ENCODE peak calls at places on chromosomes 7 and 10, in eight cellular contexts. U is neural progenitor cell, G is GM23248, F is HCT116, Q is PC-3, L is hepatocyte, P is SK-N-SH, I is MM.1S. N is an unnamed sample. For H3K27me3, the result is how much of the 10 kb centered on the place peaks cover.

GRCh38 chr10:21311426-21311825 is 214.1 kb downstream of the SKIDA1 start:
- DNase-seq in F (no peak), G (no peak), L (no peak), P (no peak), I (no peak), U (no peak), Q (no peak), N (no peak)

GRCh38 chr7:94154858-94155257 is 150.7 kb upstream of the BET1 start:
- DNase-seq in I (no peak), Q (no peak), U (no peak), L (no peak), P (no peak), G (peak), F (no peak), N (peak)

GRCh38 chr7:79308176-79308575 is 145.3 kb downstream of the MAGI2 start:
- DNase-seq in L (peak), G (peak), F (peak), I (no peak), Q (peak), U (peak), P (no peak), N (peak)

GRCh38 chr10:122780391-122780790 is 65.3 kb downstream of the CUZD1 start:
- DNase-seq in P (no peak), U (no peak), Q (peak), F (no peak), L (no peak), I (no peak), G (peak), N (no peak)

GRCh38 chr7:129163875-129164544 is 19.5 kb downstream of the TSPAN33 start:
- DNase-seq in I (peak), Q (peak), G (peak), F (peak), L (peak), P (peak), U (peak), N (peak)

GRCh38 chr10:125482108-125482507 is 200.9 kb downstream of the TEX36 start:
- DNase-seq in L (no peak), G (no peak), I (no peak), F (no peak), Q (no peak), U (no peak), P (no peak), N (peak)

GRCh38 chr7:82443801-82444219 is 233 bp upstream of the CACNA2D1 start:
- DNase-seq in F (no peak), G (peak), L (peak), Q (peak), U (peak), I (peak), P (peak), N (peak)

GRCh38 chr7:98165827-98166667 is 45.2 kb upstream of the BHLHA15 start:
- DNase-seq in L (peak), G (peak), I (peak), Q (peak), F (peak), P (peak), U (peak), N (peak)

GRCh38 chr10:35925511-35925910 is 283.4 kb upstream of the FZD8 start:
- DNase-seq in Q (peak), U (no peak), F (no peak), I (no peak), L (no peak), G (peak), P (no peak), N (peak)

GRCh38 chr7:43516581-43517342 is 66.1 kb upstream of the STK17A start:
- DNase-seq in P (no peak), G (no peak), L (no peak), Q (peak), F (no peak), U (no peak), I (no peak), N (no peak)

GRCh38 chr10:43683451-43684197 is 34.9 kb upstream of the ZNF32 start:
- DNase-seq in L (no peak), I (peak), G (peak), U (peak), F (no peak), Q (peak), P (peak), N (peak)

GRCh38 chr7:23467731-23468720 is 2.3 kb downstream of the IGF2BP3 start:
- DNase-seq in I (peak), L (peak), G (peak), Q (peak), U (peak), P (peak), F (no peak), N (peak)

GRCh38 chr10:103975169-103975568 is 8.2 kb downstream of the SLK start:
- DNase-seq in Q (no peak), L (no peak), P (no peak), I (no peak), G (no peak), F (no peak), U (no peak), N (no peak)

GRCh38 chr7:1278543-1278942 is 45.9 kb downstream of the UNCX start:
- DNase-seq in L (no peak), I (no peak), Q (no peak), U (no peak), F (no peak), G (no peak), P (no peak), N (no peak)

GRCh38 chr10:125151824-125152634 is 8.3 kb downstream of the CTBP2 start:
- DNase-seq in P (no peak), Q (no peak), L (peak), I (no peak), F (no peak), G (no peak), U (peak), N (peak)

GRCh38 chr7:132249591-132249971 is 326.7 kb downstream of the PLXNA4 start:
- DNase-seq in Q (peak), F (no peak), G (peak), U (peak), P (peak), I (no peak), L (peak), N (peak)

GRCh38 chr10:2836921-2837662 is 230.3 kb upstream of the PFKP start:
- DNase-seq in P (no peak), U (no peak), I (no peak), Q (no peak), L (no peak), G (no peak), F (no peak), N (no peak)

GRCh38 chr10:110429301-110429700 is 68.4 kb upstream of the DUSP5 start:
- DNase-seq in I (no peak), U (no peak), P (no peak), L (no peak), Q (peak), G (peak), F (no peak), N (no peak)

GRCh38 chr7:151690597-151690996 is 170.9 kb upstream of the RHEB start:
- DNase-seq in G (peak), I (no peak), F (no peak), P (no peak), L (peak), U (no peak), Q (peak), N (no peak)

GRCh38 chr10:13529714-13529973 is 830 bp upstream of the BEND7 start:
- DNase-seq in G (no peak), Q (no peak), P (no peak), L (no peak), U (no peak), F (no peak), I (no peak), N (peak)

GRCh38 chr10:29389935-29390334 is 101.1 kb downstream of the LYZL1 start:
- DNase-seq in I (no peak), Q (no peak), P (no peak), L (no peak), G (no peak), U (no peak), F (no peak), N (no peak)

GRCh38 chr10:24762966-24763623 is 39.4 kb upstream of the ARHGAP21 start:
- DNase-seq in Q (peak), L (no peak), P (no peak), I (no peak), G (peak), F (no peak), U (no peak), N (peak)

GRCh38 chr10:5515948-5516761 is 8.6 kb upstream of the CALML3 start:
- DNase-seq in F (no peak), L (no peak), G (no peak), P (no peak), Q (no peak), I (no peak), U (no peak), N (no peak)

GRCh38 chr7:1663857-1664651 is 6.0 kb upstream of the ELFN1 start:
- DNase-seq in G (no peak), F (no peak), Q (no peak), U (peak), I (no peak), P (peak), L (peak), N (peak)

GRCh38 chr7:11185179-11185578 is 211.5 kb downstream of the PHF14 start:
- DNase-seq in P (no peak), U (no peak), F (no peak), Q (no peak), G (peak), L (no peak), I (no peak), N (peak)

GRCh38 chr7:129089521-129090212 is 34.8 kb upstream of the TNPO3 start:
- DNase-seq in I (peak), L (no peak), F (no peak), Q (no peak), G (peak), P (no peak), U (no peak), N (no peak)

GRCh38 chr7:110877086-110877485 is 213.8 kb upstream of the LRRN3 start:
- DNase-seq in G (peak), U (no peak), I (no peak), P (no peak), L (no peak), Q (no peak), F (no peak), N (no peak)

GRCh38 chr10:116183733-116184447 is 89.1 kb downstream of the GFRA1 start:
- DNase-seq in U (peak), I (no peak), F (no peak), G (peak), L (peak), Q (no peak), P (peak), N (peak)

GRCh38 chr10:132391372-132392020 is 5.5 kb upstream of the PWWP2B start:
- DNase-seq in L (no peak), G (no peak), U (no peak), F (no peak), Q (no peak), P (no peak), I (no peak), N (no peak)

GRCh38 chr10:50503661-50504320 is 120.0 kb downstream of the SGMS1 start:
- DNase-seq in G (no peak), U (no peak), F (no peak), I (no peak), Q (peak), L (no peak), P (no peak), N (no peak)

GRCh38 chr10:74988055-74988773 is 123.2 kb upstream of the SAMD8 start:
- DNase-seq in U (no peak), F (no peak), G (peak), L (no peak), Q (no peak), I (peak), P (no peak), N (no peak)

GRCh38 chr10:130430852-130431704 is 294.9 kb downstream of the GLRX3 start:
- DNase-seq in I (no peak), L (no peak), F (no peak), G (no peak), Q (no peak), U (no peak), P (no peak), N (no peak)

GRCh38 chr10:47195274-47195885 is 104.6 kb upstream of the GDF10 start:
- DNase-seq in F (no peak), U (no peak), L (no peak), P (no peak), Q (no peak), G (no peak), I (no peak), N (no peak)

GRCh38 chr7:122006687-122007086 is 133.7 kb downstream of the PTPRZ1 start:
- DNase-seq in G (no peak), F (no peak), P (no peak), L (no peak), I (no peak), Q (peak), U (peak), N (peak)

GRCh38 chr7:116626886-116627285 is 45.1 kb upstream of the MET start:
- DNase-seq in F (no peak), I (no peak), U (no peak), Q (no peak), P (no peak), L (no peak), G (no peak), N (no peak)

GRCh38 chr10:84499846-84500245 is 171.5 kb downstream of the CCSER2 start:
- DNase-seq in Q (no peak), L (no peak), U (peak), I (peak), P (peak), F (no peak), G (no peak), N (peak)

GRCh38 chr7:16847381-16847860 is 34.4 kb downstream of the AGR3 start:
- DNase-seq in P (no peak), L (peak), Q (peak), F (no peak), I (no peak), U (no peak), G (no peak), N (no peak)

GRCh38 chr10:124105594-124105993 is 12.2 kb upstream of the CHST15 start:
- DNase-seq in U (no peak), F (no peak), P (no peak), I (peak), G (no peak), L (no peak), Q (peak), N (no peak)

DNA sequence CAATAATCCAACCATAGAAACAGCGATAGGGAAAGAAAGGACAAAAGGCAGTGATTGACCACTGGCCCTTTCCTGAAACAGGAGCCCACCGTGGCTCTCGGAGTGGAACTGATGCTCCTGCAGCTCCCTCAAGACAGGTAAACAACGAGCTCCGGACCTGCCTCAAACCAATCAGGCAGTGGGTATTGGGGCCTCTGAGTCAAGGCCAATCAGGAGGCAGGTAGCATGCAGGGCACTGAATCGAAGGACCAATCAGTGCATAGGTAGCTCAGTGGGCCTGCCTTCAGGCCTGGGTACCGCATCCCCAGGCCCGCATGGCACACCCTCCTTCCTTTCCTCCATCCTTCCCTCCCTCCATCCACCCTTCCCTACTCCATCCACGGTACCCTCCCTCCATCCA is 425.1 kb upstream of the MGMT start:
- DNase-seq in I (no peak), P (no peak), Q (no peak), F (no peak), L (no peak), G (no peak), U (no peak), N (no peak)
- H3K27me3 ChIP-seq in I (under half), P (under half), Q (under half), F (under half), L (under half), G (under half), U (under half), N (under half)

GRCh38 chr10:101142533-101143353 is 11.6 kb downstream of the TLX1 start:
- DNase-seq in Q (no peak), I (no peak), L (no peak), U (no peak), F (no peak), P (no peak), G (no peak), N (no peak)
- TF ChIP-seq EZH2phosphoT487 in Q (no peak), I (no peak), L (no peak), U (peak), F (no peak), P (no peak), G (no peak), N (no peak)

GRCh38 chr7:27088002-27088931 is 7.5 kb downstream of the HOXA1 start:
- DNase-seq in I (no peak), Q (no peak), P (peak), U (no peak), L (no peak), F (no peak), G (peak), N (peak)
- H3K27me3 ChIP-seq in I (under half), Q (under half), P (half or more), U (half or more), L (half or more), F (under half), G (under half), N (half or more)

GRCh38 chr7:107594961-107595737 is 15.1 kb downstream of the BCAP29 start:
- DNase-seq in G (peak), P (no peak), U (no peak), F (no peak), Q (peak), I (no peak), L (no peak), N (no peak)
- TF ChIP-seq EZH2phosphoT487 in G (peak), P (no peak), U (no peak), F (no peak), Q (no peak), I (no peak), L (no peak), N (no peak)

GRCh38 chr10:1732501-1733123 is 4.7 kb downstream of the ADARB2 start:
- DNase-seq in F (no peak), L (no peak), I (no peak), P (peak), G (no peak), U (no peak), Q (peak), N (no peak)
- H3K27me3 ChIP-seq in F (under half), L (half or more), I (under half), P (under half), G (under half), U (half or more), Q (under half), N (under half)

GRCh38 chr7:25926891-25927625 is 224.9 kb upstream of the NFE2L3 start:
- DNase-seq in G (no peak), P (no peak), L (no peak), Q (no peak), I (no peak), U (no peak), F (no peak), N (no peak)

GRCh38 chr7:25926439-25926838 is 225.6 kb upstream of the NFE2L3 start:
- DNase-seq in G (no peak), I (no peak), P (no peak), F (no peak), U (no peak), Q (no peak), L (no peak), N (no peak)

GRCh38 chr7:25924061-25924460 is 227.9 kb upstream of the NFE2L3 start:
- DNase-seq in I (no peak), U (no peak), G (no peak), Q (no peak), L (no peak), F (no peak), P (no peak), N (no peak)

GRCh38 chr7:25927626-25927978 is 224.4 kb upstream of the NFE2L3 start:
- DNase-seq in U (no peak), F (no peak), P (no peak), L (no peak), G (no peak), I (no peak), Q (no peak), N (no peak)

DNA sequence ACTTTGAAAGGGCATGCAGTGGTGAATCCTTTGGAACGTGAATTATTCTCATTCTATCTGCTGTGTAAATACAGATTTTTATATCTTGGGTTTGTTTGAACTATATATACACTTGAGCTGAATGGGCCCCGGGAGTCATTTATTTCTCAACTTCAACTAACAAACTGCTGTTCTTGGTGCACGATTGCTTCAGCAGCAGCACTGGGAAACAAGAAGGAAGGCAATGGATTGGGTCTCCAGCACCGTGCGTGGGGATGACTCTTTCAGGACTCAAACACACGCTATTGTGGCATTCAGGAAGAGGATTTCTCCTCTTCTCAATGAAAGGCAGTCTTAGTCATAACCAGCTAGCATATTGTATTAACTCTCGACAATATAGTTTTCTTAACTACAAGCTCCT is 226.0 kb upstream of the NFE2L3 start:
- DNase-seq in U (no peak), Q (peak), L (no peak), I (no peak), F (peak), G (peak), P (no peak), N (no peak)
- TF ChIP-seq EZH2phosphoT487 in U (no peak), Q (no peak), L (no peak), I (no peak), F (no peak), G (no peak), P (no peak), N (no peak)

GRCh38 chr7:142798451-142799438 is 28.0 kb downstream of the PRSS2 start:
- DNase-seq in P (no peak), L (no peak), G (no peak), F (no peak), U (no peak), I (no peak), Q (no peak), N (no peak)
- H3K27me3 ChIP-seq in P (half or more), L (half or more), G (half or more), F (under half), U (half or more), I (under half), Q (under half), N (half or more)

DNA sequence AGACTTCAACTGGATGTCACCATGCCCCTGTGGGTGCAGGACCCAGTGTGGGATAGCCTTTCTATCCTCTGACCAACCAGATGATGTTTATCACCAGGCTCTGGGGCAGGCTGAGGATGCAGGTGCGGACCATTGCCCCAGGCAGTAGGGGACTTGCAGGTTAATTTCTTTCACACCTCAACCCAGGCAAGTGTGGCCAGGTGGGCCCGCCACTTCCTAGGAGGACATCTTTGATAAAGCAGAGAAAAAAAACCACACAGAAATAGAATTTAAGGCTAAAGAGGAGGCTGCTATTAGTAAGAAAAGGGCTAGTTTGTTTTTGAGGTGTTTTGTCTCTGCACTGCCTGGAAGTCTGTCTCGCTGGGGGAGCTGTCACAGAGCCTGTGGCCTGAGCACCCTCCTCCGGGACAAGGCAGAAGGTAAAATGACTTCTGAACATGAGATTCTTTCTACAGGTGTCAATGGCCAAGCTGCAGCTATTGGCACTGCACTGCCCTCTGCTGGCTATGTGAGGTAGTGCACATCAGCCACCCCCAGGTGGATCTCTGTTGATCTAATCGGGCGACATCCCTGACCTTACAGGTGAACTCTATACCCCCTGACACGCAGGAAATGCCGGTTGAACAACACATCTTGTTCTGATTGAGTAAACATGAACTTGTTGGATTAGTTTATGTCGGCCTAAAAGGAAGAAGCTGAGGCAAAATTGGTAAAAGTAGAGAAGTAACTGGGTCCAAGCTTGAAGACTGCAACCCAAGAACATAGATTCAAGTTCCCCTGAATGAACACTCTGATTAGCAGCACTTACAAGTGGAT is 21.0 kb downstream of the UPP1 start:
- DNase-seq in L (peak), U (peak), F (peak), Q (peak), G (peak), P (peak), I (peak), N (peak)
- TF ChIP-seq EZH2phosphoT487 in L (no peak), U (no peak), F (no peak), Q (no peak), G (no peak), P (no peak), I (no peak), N (no peak)